ENCODE peak calls at places on chromosomes 2 and 18, in eight cellular contexts. Y is adipocyte; B is RWPE1; T is hypothalamus; Z is foreskin fibroblast; L is OCI-LY7; R is CD8-positive, alpha-beta memory T cell; H is NCI-H1417. K is an unnamed sample.

GRCh38 chr2:228545041-228545440 is 363.6 kb upstream of the SPHKAP start:
- DNase-seq in Y (peak), B (peak), T (no peak), Z (peak), L (no peak), R (no peak), H (no peak), K (no peak)

GRCh38 chr18:54961016-54961423 is 1.8 kb upstream of the CCDC68 start:
- DNase-seq in Y (peak), B (no peak), T (no peak), Z (peak), L (no peak), R (no peak), H (no peak), K (no peak)

GRCh38 chr2:133667085-133667484 is 98.8 kb upstream of the NCKAP5 start:
- DNase-seq in Y (peak), B (no peak), T (no peak), Z (peak), L (no peak), R (no peak), H (no peak), K (no peak)

GRCh38 chr2:199136681-199137080 is 321.1 kb downstream of the SATB2 start:
- DNase-seq in Y (peak), B (peak), T (no peak), Z (peak), L (no peak), R (no peak), H (no peak), K (peak)

GRCh38 chr2:73105511-73105971 is 7.2 kb downstream of the RAB11FIP5 start:
- DNase-seq in Y (no peak), B (no peak), T (no peak), Z (no peak), L (no peak), R (no peak), H (no peak), K (no peak)

GRCh38 chr18:21955757-21956652 is 213.4 kb upstream of the GATA6 start:
- DNase-seq in Y (peak), B (peak), T (peak), Z (peak), L (peak), R (peak), H (peak), K (peak)

GRCh38 chr2:156157670-156158069 is 174.9 kb downstream of the NR4A2 start:
- DNase-seq in Y (no peak), B (no peak), T (no peak), Z (no peak), L (no peak), R (no peak), H (peak), K (no peak)

GRCh38 chr2:191802180-191802579 is 44.7 kb downstream of the CAVIN2 start:
- DNase-seq in Y (no peak), B (no peak), T (no peak), Z (no peak), L (no peak), R (no peak), H (no peak), K (no peak)

GRCh38 chr2:177816740-177817139 is 255.8 kb downstream of the PDE11A start:
- DNase-seq in Y (no peak), B (no peak), T (no peak), Z (no peak), L (no peak), R (no peak), H (peak), K (no peak)

GRCh38 chr2:160694631-160695030 is 201.0 kb upstream of the RBMS1 start:
- DNase-seq in Y (no peak), B (no peak), T (no peak), Z (no peak), L (no peak), R (no peak), H (no peak), K (no peak)

GRCh38 chr2:229445501-229446294 is 174.6 kb upstream of the PID1 start:
- DNase-seq in Y (peak), B (no peak), T (peak), Z (peak), L (no peak), R (no peak), H (no peak), K (no peak)

GRCh38 chr2:190678444-190679162 is 29.7 kb downstream of the NAB1 start:
- DNase-seq in Y (no peak), B (no peak), T (no peak), Z (no peak), L (no peak), R (no peak), H (no peak), K (no peak)

GRCh38 chr2:231199219-231199618 is 788 bp downstream of the ARMC9 start:
- DNase-seq in Y (peak), B (peak), T (no peak), Z (peak), L (no peak), R (no peak), H (no peak), K (peak)

GRCh38 chr2:8148260-8148880 is 533.5 kb upstream of the ID2 start:
- DNase-seq in Y (peak), B (no peak), T (no peak), Z (peak), L (no peak), R (no peak), H (no peak), K (no peak)

GRCh38 chr2:12479042-12479601 is 237.6 kb upstream of the TRIB2 start:
- DNase-seq in Y (peak), B (no peak), T (no peak), Z (no peak), L (no peak), R (no peak), H (no peak), K (no peak)

GRCh38 chr2:37672104-37672869 is 845 bp upstream of the CDC42EP3 start:
- DNase-seq in Y (peak), B (peak), T (peak), Z (peak), L (peak), R (peak), H (peak), K (peak)

GRCh38 chr2:6826081-6826913 is 39.4 kb downstream of the CMPK2 start:
- DNase-seq in Y (peak), B (peak), T (no peak), Z (peak), L (peak), R (peak), H (peak), K (peak)

GRCh38 chr2:25838152-25838756 is 40.0 kb downstream of the ASXL2 start:
- DNase-seq in Y (no peak), B (no peak), T (no peak), Z (no peak), L (no peak), R (no peak), H (no peak), K (no peak)

GRCh38 chr2:64291181-64291580 is 147.0 kb upstream of the PELI1 start:
- DNase-seq in Y (peak), B (peak), T (no peak), Z (peak), L (no peak), R (no peak), H (no peak), K (peak)

GRCh38 chr2:147636888-147637270 is 207.9 kb upstream of the ACVR2A start:
- DNase-seq in Y (no peak), B (no peak), T (no peak), Z (no peak), L (no peak), R (no peak), H (no peak), K (no peak)

GRCh38 chr2:240596080-240596460 is 9.5 kb downstream of the CAPN10 start:
- DNase-seq in Y (no peak), B (no peak), T (no peak), Z (no peak), L (no peak), R (no peak), H (no peak), K (no peak)

GRCh38 chr2:60925994-60926750 is 44.8 kb downstream of the REL start:
- DNase-seq in Y (peak), B (no peak), T (no peak), Z (peak), L (no peak), R (no peak), H (peak), K (no peak)

GRCh38 chr2:136118819-136119716 is 1.1 kb upstream of the CXCR4 start:
- DNase-seq in Y (peak), B (no peak), T (peak), Z (no peak), L (peak), R (peak), H (peak), K (peak)

GRCh38 chr2:196939381-196939780 is 12.9 kb upstream of the PGAP1 start:
- DNase-seq in Y (peak), B (peak), T (no peak), Z (no peak), L (no peak), R (no peak), H (no peak), K (no peak)

GRCh38 chr2:147567131-147567530 is 277.7 kb upstream of the ACVR2A start:
- DNase-seq in Y (no peak), B (no peak), T (no peak), Z (no peak), L (no peak), R (no peak), H (no peak), K (no peak)

GRCh38 chr2:113156278-113157107 is 17.3 kb upstream of the PSD4 start:
- DNase-seq in Y (peak), B (no peak), T (no peak), Z (no peak), L (no peak), R (no peak), H (peak), K (peak)

GRCh38 chr2:202687276-202687675 is 52.5 kb downstream of the FAM117B start:
- DNase-seq in Y (no peak), B (no peak), T (no peak), Z (peak), L (no peak), R (no peak), H (no peak), K (no peak)